ENCODE peak calls at places on chromosomes 3 and 15, in seven cellular contexts. Z, C, T, D, G, L and H are unnamed samples.

GRCh38 chr3:71299160-71299559 is 284.4 kb downstream of the FOXP1 start:
- DNase-seq in L (no peak), C (no peak), T (no peak), G (no peak), D (no peak), Z (no peak), H (no peak)

GRCh38 chr15:47727676-47728075 is 10.4 kb downstream of the SEMA6D start:
- DNase-seq in Z (no peak), G (no peak), L (no peak), D (no peak), T (no peak), C (no peak), H (no peak)

GRCh38 chr15:81829918-81830317 is 215.9 kb downstream of the MEX3B start:
- DNase-seq in D (no peak), C (no peak), T (no peak), G (no peak), L (no peak), Z (no peak), H (no peak)

GRCh38 chr3:98657429-98657828 is 64.0 kb upstream of the CPOX start:
- DNase-seq in L (no peak), T (peak), Z (peak), C (no peak), G (peak), D (peak), H (no peak)

GRCh38 chr3:189142527-189142926 is 29.2 kb upstream of the TPRG1 start:
- DNase-seq in D (no peak), G (no peak), T (peak), L (no peak), Z (no peak), C (no peak), H (no peak)

GRCh38 chr3:188602620-188603019 is 448.7 kb downstream of the LPP start:
- DNase-seq in G (no peak), T (no peak), Z (no peak), L (no peak), D (no peak), C (no peak), H (no peak)

GRCh38 chr3:132637590-132637989 is 22.0 kb downstream of the ACAD11 start:
- DNase-seq in G (no peak), L (no peak), C (no peak), D (no peak), T (no peak), Z (peak), H (no peak)

GRCh38 chr3:27138562-27138961 is 230.6 kb downstream of the NEK10 start:
- DNase-seq in D (no peak), C (no peak), L (no peak), Z (no peak), G (no peak), T (no peak), H (no peak)

GRCh38 chr3:166303685-166304084 is 466.5 kb upstream of the BCHE start:
- DNase-seq in Z (no peak), T (no peak), G (no peak), L (no peak), C (no peak), D (no peak), H (no peak)

GRCh38 chr15:75027551-75027950 is 4.2 kb downstream of the PPCDC start:
- DNase-seq in L (no peak), G (no peak), C (no peak), Z (no peak), T (no peak), D (peak), H (no peak)

GRCh38 chr3:36248374-36248773 is 131.9 kb upstream of the STAC start:
- DNase-seq in Z (no peak), D (no peak), L (no peak), G (no peak), C (no peak), T (no peak), H (no peak)

GRCh38 chr3:81545572-81545971 is 215.9 kb downstream of the GBE1 start:
- DNase-seq in T (no peak), G (no peak), C (no peak), L (no peak), D (no peak), Z (peak), H (peak)

GRCh38 chr3:13219902-13220296 is 146.7 kb upstream of the IQSEC1 start:
- DNase-seq in Z (no peak), T (no peak), G (peak), L (no peak), C (no peak), D (no peak), H (no peak)

GRCh38 chr3:11155341-11156025 is 1.2 kb downstream of the HRH1 start:
- DNase-seq in C (no peak), L (peak), T (no peak), Z (peak), D (peak), G (peak), H (peak)

GRCh38 chr3:52126500-52126899 is 27.7 kb downstream of the POC1A start:
- DNase-seq in L (no peak), C (no peak), Z (no peak), T (no peak), G (no peak), D (no peak), H (no peak)

GRCh38 chr15:92061511-92062200 is 208.1 kb downstream of the SLCO3A1 start:
- DNase-seq in G (no peak), Z (no peak), T (no peak), L (no peak), D (no peak), C (no peak), H (no peak)

DNA sequence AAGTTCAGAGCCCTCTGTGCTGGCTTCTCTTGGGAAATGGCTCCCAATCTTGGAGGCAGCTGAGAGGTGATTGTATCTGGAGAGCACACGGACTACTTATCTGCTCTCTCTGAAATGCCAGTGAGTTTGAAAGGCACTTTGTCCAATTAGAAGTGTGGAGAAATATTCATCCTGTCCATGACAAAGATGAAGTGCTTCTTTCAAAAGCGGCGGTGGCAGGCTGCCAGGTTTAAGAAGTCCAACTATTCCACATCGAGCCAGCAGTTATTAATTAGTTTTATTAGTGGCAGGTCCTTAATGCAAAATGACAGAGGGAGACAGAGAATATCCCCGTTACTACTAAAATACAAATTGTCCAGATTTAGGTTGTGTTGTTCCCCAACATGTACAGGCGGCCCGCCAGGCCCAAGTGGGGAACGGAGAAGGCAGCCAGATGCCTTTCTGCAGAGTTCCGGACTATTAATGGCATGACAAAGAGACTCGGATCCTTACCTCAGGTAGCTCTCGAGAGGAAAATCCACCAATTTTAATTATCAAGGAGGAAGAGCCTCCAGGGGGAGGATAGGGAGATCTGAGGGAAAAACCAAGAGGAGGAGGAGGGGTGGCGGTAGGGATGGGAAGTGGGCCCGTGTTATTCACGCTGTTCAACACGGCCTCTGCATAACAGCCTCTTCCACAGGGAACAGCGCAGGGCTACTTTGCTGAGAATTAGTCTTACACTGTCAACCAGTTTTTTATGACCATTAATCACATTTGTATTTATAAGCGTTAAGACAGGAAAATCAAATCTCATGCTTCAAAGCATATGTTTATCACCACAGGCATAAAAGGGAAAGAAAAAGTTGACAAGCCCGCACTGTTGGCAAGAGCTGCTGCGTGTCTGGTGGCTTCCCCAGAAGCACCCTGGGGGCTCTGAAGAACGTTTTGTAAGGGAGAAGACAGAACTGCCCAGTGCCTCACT is 41.9 kb downstream of the RORA start:
- DNase-seq in Z (no peak), T (no peak), D (no peak), C (no peak), L (peak), G (peak), H (no peak)
- H3K4me3 ChIP-seq in Z (no peak), T (no peak), D (no peak), C (no peak), L (peak), G (no peak), H (no peak)

GRCh38 chr3:164723396-164723795 is 354.9 kb downstream of the SI start:
- DNase-seq in L (no peak), T (no peak), Z (no peak), G (no peak), C (no peak), D (no peak), H (no peak)
- H3K4me3 ChIP-seq in L (no peak), T (no peak), Z (no peak), G (no peak), C (no peak), D (no peak), H (no peak)

GRCh38 chr15:65512807-65513416 is 4.6 kb downstream of the DPP8 start:
- DNase-seq in G (peak), C (no peak), D (no peak), L (peak), T (peak), Z (peak), H (no peak)
- H3K4me3 ChIP-seq in G (no peak), C (no peak), D (no peak), L (peak), T (no peak), Z (no peak), H (no peak)

GRCh38 chr15:42705336-42705735 is 31.6 kb downstream of the CDAN1 start:
- DNase-seq in L (no peak), T (no peak), Z (no peak), D (no peak), C (no peak), G (no peak), H (no peak)

GRCh38 chr15:42707068-42707467 is 29.9 kb downstream of the CDAN1 start:
- DNase-seq in G (peak), L (no peak), T (no peak), Z (peak), C (no peak), D (no peak), H (no peak)

GRCh38 chr15:42707873-42708544 is 28.9 kb downstream of the CDAN1 start:
- DNase-seq in D (no peak), Z (no peak), C (no peak), L (no peak), G (no peak), T (no peak), H (no peak)

GRCh38 chr15:42704492-42704926 is 32.4 kb downstream of the CDAN1 start:
- DNase-seq in Z (peak), T (peak), G (peak), C (peak), D (peak), L (peak), H (no peak)
- H3K4me3 ChIP-seq in Z (no peak), T (no peak), G (no peak), C (no peak), D (no peak), L (no peak), H (no peak)